ENCODE peak calls at places on chromosomes 3 and 15, in six cellular contexts. One of them, this sample, is unnamed.

GRCh38 chr15:45703670-45704328 is 69.0 kb downstream of the SQOR start:
- DNase-seq in lung: no peak
- DNase-seq in GM12865: no peak
- DNase-seq in astrocyte of the cerebellum: no peak
- DNase-seq in GM06990: no peak
- DNase-seq in spleen: no peak
- DNase-seq in this sample: no peak

GRCh38 chr3:128469128-128469527 is 2.4 kb upstream of the DNAJB8 start:
- DNase-seq in lung: no peak
- DNase-seq in GM12865: no peak
- DNase-seq in astrocyte of the cerebellum: no peak
- DNase-seq in GM06990: no peak
- DNase-seq in spleen: no peak
- DNase-seq in this sample: no peak

GRCh38 chr3:43309372-43310305 is 23.3 kb downstream of the SNRK start:
- DNase-seq in lung: no peak
- DNase-seq in GM12865: no peak
- DNase-seq in astrocyte of the cerebellum: no peak
- DNase-seq in GM06990: no peak
- DNase-seq in spleen: no peak
- DNase-seq in this sample: no peak

GRCh38 chr3:28916713-28917499 is 364.0 kb upstream of the RBMS3 start:
- DNase-seq in lung: peak; percentile 33
- DNase-seq in GM12865: peak; percentile 84
- DNase-seq in astrocyte of the cerebellum: peak; percentile 95
- DNase-seq in GM06990: peak; percentile 59
- DNase-seq in spleen: peak; percentile 49
- DNase-seq in this sample: no peak

GRCh38 chr3:19688767-19689166 is 245.2 kb downstream of the EFHB start:
- DNase-seq in lung: no peak
- DNase-seq in GM12865: no peak
- DNase-seq in astrocyte of the cerebellum: no peak
- DNase-seq in GM06990: no peak
- DNase-seq in spleen: no peak
- DNase-seq in this sample: no peak

GRCh38 chr15:77464129-77464865 is 43.6 kb downstream of the HMG20A start:
- DNase-seq in lung: no peak
- DNase-seq in GM12865: no peak
- DNase-seq in astrocyte of the cerebellum: no peak
- DNase-seq in GM06990: no peak
- DNase-seq in spleen: no peak
- DNase-seq in this sample: no peak

GRCh38 chr3:50370594-50370993 is 11.3 kb upstream of the TMEM115 start:
- DNase-seq in lung: no peak
- DNase-seq in GM12865: no peak
- DNase-seq in astrocyte of the cerebellum: no peak
- DNase-seq in GM06990: no peak
- DNase-seq in spleen: no peak
- DNase-seq in this sample: no peak

GRCh38 chr15:70197945-70198361 is 100.2 kb upstream of the TLE3 start:
- DNase-seq in lung: no peak
- DNase-seq in GM12865: peak; percentile 11
- DNase-seq in astrocyte of the cerebellum: no peak
- DNase-seq in GM06990: no peak
- DNase-seq in spleen: no peak
- DNase-seq in this sample: peak; percentile 10

GRCh38 chr3:148707596-148708386 is 10.1 kb downstream of the AGTR1 start:
- DNase-seq in lung: no peak
- DNase-seq in GM12865: no peak
- DNase-seq in astrocyte of the cerebellum: no peak
- DNase-seq in GM06990: no peak
- DNase-seq in spleen: no peak
- DNase-seq in this sample: no peak

GRCh38 chr15:74531144-74531811 is 9.7 kb upstream of the ARID3B start:
- DNase-seq in lung: no peak
- DNase-seq in GM12865: no peak
- DNase-seq in astrocyte of the cerebellum: peak; percentile 85
- DNase-seq in GM06990: no peak
- DNase-seq in spleen: no peak
- DNase-seq in this sample: peak; percentile 91

GRCh38 chr3:107212709-107213664 is 164.3 kb upstream of the CCDC54 start:
- DNase-seq in lung: no peak
- DNase-seq in GM12865: no peak
- DNase-seq in astrocyte of the cerebellum: peak; percentile 48
- DNase-seq in GM06990: no peak
- DNase-seq in spleen: no peak
- DNase-seq in this sample: no peak

GRCh38 chr15:89198196-89198595 is 23.2 kb downstream of the RLBP1 start:
- DNase-seq in lung: no peak
- DNase-seq in GM12865: no peak
- DNase-seq in astrocyte of the cerebellum: no peak
- DNase-seq in GM06990: no peak
- DNase-seq in spleen: no peak
- DNase-seq in this sample: no peak

GRCh38 chr3:135992072-135992471 is 26.5 kb downstream of the PPP2R3A start:
- DNase-seq in lung: no peak
- DNase-seq in GM12865: no peak
- DNase-seq in astrocyte of the cerebellum: peak; percentile 70
- DNase-seq in GM06990: no peak
- DNase-seq in spleen: no peak
- DNase-seq in this sample: peak; percentile 73

DNA sequence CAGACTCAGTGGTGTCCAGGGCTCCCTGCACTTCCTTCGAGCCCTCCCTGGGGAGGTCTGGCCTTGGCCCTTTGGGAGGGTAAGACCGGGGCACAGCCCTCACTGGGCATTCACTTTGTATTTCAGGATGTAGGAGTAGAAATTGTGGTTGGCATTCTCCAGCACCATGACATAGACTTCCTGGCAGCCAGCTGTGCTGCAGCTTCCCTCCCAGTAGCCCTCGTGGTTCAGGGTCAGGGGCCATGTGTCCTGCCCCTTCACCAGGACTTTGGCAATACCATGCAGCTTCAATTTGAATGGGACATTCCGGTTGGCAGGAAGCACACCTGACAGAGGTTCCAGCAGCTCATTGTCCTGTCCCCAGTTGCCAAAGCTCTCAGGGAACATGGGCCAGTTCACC is 47.3 kb downstream of the KY start:
- DNase-seq in lung: no peak
- DNase-seq in GM12865: no peak
- DNase-seq in astrocyte of the cerebellum: no peak
- DNase-seq in GM06990: no peak
- DNase-seq in spleen: no peak
- DNase-seq in this sample: no peak
- H3K4me3 ChIP-seq in lung: no peak overlapping the region
- H3K4me3 ChIP-seq in GM12865: no peak overlapping the region
- H3K4me3 ChIP-seq in astrocyte of the cerebellum: no peak overlapping the region
- H3K4me3 ChIP-seq in GM06990: no peak overlapping the region
- H3K4me3 ChIP-seq in spleen: no peak overlapping the region
- H3K4me3 ChIP-seq in this sample: no peak overlapping the region

DNA sequence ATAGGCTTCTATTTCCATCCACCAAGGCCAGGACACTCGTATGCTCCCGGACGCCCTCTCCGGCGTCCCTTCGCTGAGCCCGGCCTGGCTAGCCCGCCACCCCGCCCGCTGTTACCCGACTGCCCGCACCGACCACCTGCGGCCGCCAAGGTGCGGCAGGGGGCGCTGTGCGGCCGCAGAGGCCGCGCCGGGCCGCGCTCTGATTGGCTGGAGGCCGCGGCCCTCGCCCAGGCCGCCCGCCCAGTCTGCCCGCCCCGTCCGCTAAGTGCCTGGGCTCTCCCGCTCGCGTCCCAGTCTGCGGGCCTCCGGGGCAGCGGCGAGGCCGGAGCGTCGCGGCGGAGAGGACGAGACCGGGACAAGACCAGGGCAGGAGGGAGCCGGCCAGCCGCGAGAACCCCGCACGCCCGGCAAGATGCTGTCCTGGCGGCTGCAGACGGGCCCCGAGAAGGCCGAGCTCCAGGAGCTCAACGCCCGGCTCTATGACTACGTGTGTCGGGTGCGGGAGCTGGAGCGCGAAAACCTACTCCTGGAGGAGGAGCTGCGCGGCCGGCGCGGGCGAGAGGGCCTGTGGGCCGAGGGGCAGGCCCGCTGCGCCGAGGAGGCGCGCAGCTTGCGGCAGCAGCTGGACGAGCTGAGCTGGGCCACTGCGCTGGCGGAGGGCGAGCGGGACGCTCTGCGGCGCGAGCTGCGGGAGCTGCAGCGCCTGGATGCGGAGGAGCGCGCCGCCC is at the start of gene SYNM:
- DNase-seq in lung: peak; percentile 51
- DNase-seq in GM12865: peak; percentile 86
- DNase-seq in astrocyte of the cerebellum: peak; percentile 32
- DNase-seq in GM06990: peak; percentile 47
- DNase-seq in spleen: peak; percentile 86
- DNase-seq in this sample: no peak
- H3K4me3 ChIP-seq in lung: peak within 1 kb of the TSS; percentile 63
- H3K4me3 ChIP-seq in GM12865: peak within 1 kb of the TSS; percentile 70
- H3K4me3 ChIP-seq in astrocyte of the cerebellum: peak within 1 kb of the TSS; percentile 42
- H3K4me3 ChIP-seq in GM06990: peak within 1 kb of the TSS; percentile 48
- H3K4me3 ChIP-seq in spleen: peak within 1 kb of the TSS; percentile 57
- H3K4me3 ChIP-seq in this sample: peak within 1 kb of the TSS; percentile 40

DNA sequence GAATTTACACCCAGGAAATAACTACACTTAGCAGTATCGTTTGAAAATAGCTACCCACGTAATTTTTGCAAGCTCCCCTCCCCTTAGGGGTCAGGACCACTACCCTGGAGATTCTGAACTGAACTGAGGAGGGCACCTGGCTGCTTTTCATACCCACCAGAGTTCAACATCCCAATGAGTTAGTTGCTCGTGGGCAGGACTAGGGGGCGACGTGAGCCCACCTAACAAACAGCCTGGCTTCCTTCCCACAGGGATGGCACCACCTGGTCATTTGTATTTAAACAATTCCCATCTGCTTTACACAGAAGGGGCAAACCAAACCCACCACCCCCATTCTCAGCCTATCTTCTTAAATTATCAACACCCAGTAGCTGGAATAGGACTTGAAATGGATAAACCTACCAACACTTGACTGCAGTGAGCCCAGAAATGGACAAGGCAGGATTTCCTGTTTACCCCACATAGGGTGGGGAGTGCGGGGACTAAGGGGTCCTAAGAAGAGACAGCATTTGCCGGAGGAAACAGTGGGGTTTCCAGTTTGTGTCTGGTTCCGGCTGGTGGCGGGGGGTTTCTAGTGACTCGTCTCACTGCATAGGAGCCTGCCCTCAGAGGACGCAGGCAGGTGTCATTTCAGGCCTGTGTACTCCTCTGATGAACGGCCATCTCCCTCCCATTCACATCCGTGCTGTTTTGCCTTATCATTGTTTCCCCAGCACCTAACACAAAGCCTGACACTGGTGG is 11.6 kb upstream of the VGLL4 start:
- DNase-seq in lung: no peak
- DNase-seq in GM12865: peak; percentile 28
- DNase-seq in astrocyte of the cerebellum: no peak
- DNase-seq in GM06990: no peak
- DNase-seq in spleen: no peak
- DNase-seq in this sample: no peak
- H3K4me3 ChIP-seq in lung: no peak overlapping the region
- H3K4me3 ChIP-seq in GM12865: no peak overlapping the region
- H3K4me3 ChIP-seq in astrocyte of the cerebellum: no peak overlapping the region
- H3K4me3 ChIP-seq in GM06990: no peak overlapping the region
- H3K4me3 ChIP-seq in spleen: no peak overlapping the region
- H3K4me3 ChIP-seq in this sample: no peak overlapping the region

GRCh38 chr3:112642912-112643506 is 2.1 kb upstream of the CCDC80 start:
- DNase-seq in lung: peak; percentile 83
- DNase-seq in GM12865: peak; percentile 86
- DNase-seq in astrocyte of the cerebellum: peak; percentile 86
- DNase-seq in GM06990: peak; percentile 30
- DNase-seq in spleen: peak; percentile 90
- DNase-seq in this sample: no peak

GRCh38 chr3:112646623-112647022 is 5.7 kb upstream of the CCDC80 start:
- DNase-seq in lung: no peak
- DNase-seq in GM12865: no peak
- DNase-seq in astrocyte of the cerebellum: no peak
- DNase-seq in GM06990: no peak
- DNase-seq in spleen: no peak
- DNase-seq in this sample: no peak

GRCh38 chr3:112640864-112641751 is at the start of gene CCDC80:
- DNase-seq in lung: no peak
- DNase-seq in GM12865: peak; percentile 27
- DNase-seq in astrocyte of the cerebellum: peak; percentile 92
- DNase-seq in GM06990: no peak
- DNase-seq in spleen: no peak
- DNase-seq in this sample: peak; percentile 81

GRCh38 chr3:112644453-112644852 is 3.5 kb upstream of the CCDC80 start:
- DNase-seq in lung: no peak
- DNase-seq in GM12865: no peak
- DNase-seq in astrocyte of the cerebellum: no peak
- DNase-seq in GM06990: no peak
- DNase-seq in spleen: no peak
- DNase-seq in this sample: no peak

DNA sequence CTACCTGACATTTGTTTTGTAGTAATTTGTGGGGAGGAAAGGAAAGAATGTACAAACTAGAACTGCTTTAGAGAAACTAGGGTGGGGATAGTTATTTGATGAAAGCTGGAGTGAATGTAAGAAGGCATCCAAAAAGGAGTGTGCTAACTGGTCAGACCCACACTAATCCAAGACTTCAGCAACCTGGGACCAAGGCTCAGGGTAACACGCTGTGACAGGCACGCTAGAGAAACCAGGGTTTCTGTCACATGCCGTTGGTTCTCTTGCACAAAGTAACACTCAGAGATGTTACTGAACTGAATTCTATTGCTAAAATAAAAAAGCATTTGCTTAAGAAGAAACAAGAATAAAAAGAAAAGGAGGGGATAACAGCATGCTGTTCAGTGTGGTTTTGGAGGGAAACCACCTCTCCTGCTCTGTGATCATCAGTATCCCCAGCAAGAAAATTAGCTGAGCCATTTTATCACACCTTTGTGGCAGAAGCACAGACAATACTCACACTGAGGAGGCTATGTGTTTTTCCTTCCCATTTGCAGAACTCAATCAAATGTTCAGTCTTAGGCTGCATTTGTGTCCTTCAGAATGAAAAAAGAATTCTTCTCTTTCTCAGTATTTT is 2.8 kb upstream of the CCDC80 start:
- DNase-seq in lung: no peak
- DNase-seq in GM12865: no peak
- DNase-seq in astrocyte of the cerebellum: no peak
- DNase-seq in GM06990: no peak
- DNase-seq in spleen: no peak
- DNase-seq in this sample: no peak
- H3K4me3 ChIP-seq in lung: no peak overlapping the region
- H3K4me3 ChIP-seq in GM12865: no peak overlapping the region
- H3K4me3 ChIP-seq in astrocyte of the cerebellum: no peak overlapping the region
- H3K4me3 ChIP-seq in GM06990: no peak overlapping the region
- H3K4me3 ChIP-seq in spleen: no peak overlapping the region
- H3K4me3 ChIP-seq in this sample: no peak overlapping the region